ENCODE peak calls at places on chromosomes 5 and 9, in seven cellular contexts. A is activated CD8-positive, alpha-beta memory T cell treated with anti-CD3 and anti-CD28 coated beads, Interleukin-2, amount 50 U/mL, for 48 hours; E is heart right ventricle; T is kidney; N is activated CD4-positive, alpha-beta memory T cell treated with anti-CD3 and anti-CD28 coated beads, Interleukin-2, amount 10 ng/mL, durations not matched to agents 7 days and 5 days; Y is choroid plexus epithelial cell; V is GM10248. J is an unnamed sample.

GRCh38 chr5:161562446-161562845 is 15.9 kb upstream of the GABRB2 start:
- DNase-seq in A (no peak), E (no peak), T (no peak), N (no peak), Y (no peak), V (no peak), J (no peak)

GRCh38 chr9:134811673-134812668 is 68.6 kb upstream of the FCN2 start:
- DNase-seq in A (no peak), E (no peak), T (no peak), N (no peak), Y (peak), V (no peak), J (no peak)

GRCh38 chr9:112355305-112355953 is 22.0 kb upstream of the PTBP3 start:
- DNase-seq in A (no peak), E (no peak), T (no peak), N (no peak), Y (no peak), V (peak), J (no peak)

GRCh38 chr5:176466245-176466871 is 18.2 kb downstream of the FAF2 start:
- DNase-seq in A (no peak), E (no peak), T (no peak), N (no peak), Y (peak), V (no peak), J (no peak)

GRCh38 chr9:15136646-15137045 is 170.4 kb downstream of the TTC39B start:
- DNase-seq in A (no peak), E (no peak), T (no peak), N (no peak), Y (peak), V (no peak), J (no peak)

GRCh38 chr9:14524881-14525515 is 168.2 kb downstream of the ZDHHC21 start:
- DNase-seq in A (no peak), E (no peak), T (no peak), N (no peak), Y (no peak), V (no peak), J (no peak)

GRCh38 chr9:97560154-97560553 is 58.7 kb downstream of the TMOD1 start:
- DNase-seq in A (no peak), E (no peak), T (no peak), N (no peak), Y (no peak), V (no peak), J (no peak)

GRCh38 chr5:59999056-59999455 is 105.5 kb upstream of the PDE4D start:
- DNase-seq in A (no peak), E (no peak), T (no peak), N (no peak), Y (peak), V (no peak), J (no peak)

GRCh38 chr5:179839328-179840256 is 18.9 kb downstream of the SQSTM1 start:
- DNase-seq in A (no peak), E (peak), T (peak), N (no peak), Y (peak), V (no peak), J (no peak)

GRCh38 chr9:133115604-133116345 is 5.3 kb downstream of the RALGDS start:
- DNase-seq in A (no peak), E (no peak), T (peak), N (peak), Y (peak), V (peak), J (no peak)

GRCh38 chr9:88773627-88774244 is 217.5 kb upstream of the S1PR3 start:
- DNase-seq in A (no peak), E (no peak), T (no peak), N (no peak), Y (peak), V (no peak), J (no peak)

GRCh38 chr9:37295796-37296195 is 126.7 kb upstream of the GRHPR start:
- DNase-seq in A (no peak), E (no peak), T (no peak), N (no peak), Y (no peak), V (no peak), J (no peak)